ENCODE peak calls at places on chromosomes 3 and 15, in nine cellular contexts. One of them, this sample, is unnamed. For H3K4me1, the result is how much of the 10 kb centered on the place peaks cover.

GRCh38 chr3:147383617-147384016 is 22.7 kb downstream of the ZIC4 start:
- DNase-seq in left lung: no peak
- DNase-seq in IMR-90: no peak
- DNase-seq in A549: no peak
- DNase-seq in upper lobe of right lung: no peak
- DNase-seq in Caco-2: no peak
- DNase-seq in neuronal stem cell: no peak
- DNase-seq in ovary: no peak
- DNase-seq in transverse colon: no peak
- DNase-seq in this sample: no peak

GRCh38 chr3:72766866-72767265 is 81.4 kb downstream of the SHQ1 start:
- DNase-seq in IMR-90: no peak
- DNase-seq in left lung: no peak
- DNase-seq in neuronal stem cell: no peak
- DNase-seq in A549: no peak
- DNase-seq in ovary: no peak
- DNase-seq in upper lobe of right lung: no peak
- DNase-seq in transverse colon: no peak
- DNase-seq in Caco-2: no peak
- DNase-seq in this sample: no peak

GRCh38 chr15:85411992-85412538 is 31.7 kb downstream of the AKAP13 start:
- DNase-seq in upper lobe of right lung: no peak
- DNase-seq in neuronal stem cell: no peak
- DNase-seq in A549: no peak
- DNase-seq in left lung: no peak
- DNase-seq in ovary: no peak
- DNase-seq in IMR-90: peak
- DNase-seq in transverse colon: no peak
- DNase-seq in Caco-2: no peak
- DNase-seq in this sample: no peak

GRCh38 chr3:55485208-55485791 is 1.8 kb downstream of the WNT5A start:
- DNase-seq in upper lobe of right lung: peak
- DNase-seq in Caco-2: peak
- DNase-seq in ovary: peak
- DNase-seq in neuronal stem cell: peak
- DNase-seq in left lung: peak
- DNase-seq in IMR-90: peak
- DNase-seq in transverse colon: peak
- DNase-seq in A549: peak
- DNase-seq in this sample: no peak

GRCh38 chr3:64244011-64244942 is 19.0 kb upstream of the PRICKLE2 start:
- DNase-seq in ovary: no peak
- DNase-seq in left lung: no peak
- DNase-seq in A549: peak
- DNase-seq in IMR-90: no peak
- DNase-seq in Caco-2: peak
- DNase-seq in upper lobe of right lung: no peak
- DNase-seq in transverse colon: no peak
- DNase-seq in neuronal stem cell: no peak
- DNase-seq in this sample: no peak

GRCh38 chr15:68674975-68675374 is 96.2 kb downstream of the CORO2B start:
- DNase-seq in upper lobe of right lung: no peak
- DNase-seq in Caco-2: no peak
- DNase-seq in A549: no peak
- DNase-seq in left lung: no peak
- DNase-seq in ovary: no peak
- DNase-seq in IMR-90: peak
- DNase-seq in neuronal stem cell: no peak
- DNase-seq in transverse colon: no peak
- DNase-seq in this sample: no peak

GRCh38 chr3:129344540-129345220 is 66.0 kb downstream of the HMCES start:
- DNase-seq in upper lobe of right lung: no peak
- DNase-seq in transverse colon: no peak
- DNase-seq in IMR-90: no peak
- DNase-seq in ovary: no peak
- DNase-seq in A549: peak
- DNase-seq in Caco-2: peak
- DNase-seq in left lung: no peak
- DNase-seq in neuronal stem cell: no peak
- DNase-seq in this sample: peak

GRCh38 chr3:55690746-55691540 is 203.8 kb upstream of the WNT5A start:
- DNase-seq in left lung: peak
- DNase-seq in Caco-2: no peak
- DNase-seq in neuronal stem cell: peak
- DNase-seq in upper lobe of right lung: no peak
- DNase-seq in A549: no peak
- DNase-seq in transverse colon: no peak
- DNase-seq in ovary: no peak
- DNase-seq in IMR-90: no peak
- DNase-seq in this sample: peak

DNA sequence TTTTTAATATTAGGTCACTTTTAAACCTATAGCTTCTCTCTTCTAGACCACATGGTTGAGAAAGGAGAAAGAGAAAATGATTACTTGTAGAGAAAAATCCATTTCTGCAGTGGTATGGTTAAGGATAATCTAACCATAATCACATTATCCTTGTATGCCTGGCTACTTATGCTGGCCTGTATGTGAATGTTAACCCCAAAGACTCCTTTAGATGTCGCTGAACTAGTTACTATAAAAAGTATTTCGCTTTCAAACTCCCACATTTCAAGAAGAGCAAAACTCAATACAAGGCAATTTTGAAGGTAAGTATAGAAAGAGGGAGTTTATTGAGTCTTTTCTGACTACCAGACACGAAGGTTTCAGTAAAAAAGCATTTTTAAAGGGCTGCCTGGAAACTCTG is 2.2 kb downstream of the KCTD6 start:
- DNase-seq in left lung: no peak
- DNase-seq in A549: no peak
- DNase-seq in transverse colon: no peak
- DNase-seq in ovary: no peak
- DNase-seq in upper lobe of right lung: no peak
- DNase-seq in IMR-90: no peak
- DNase-seq in Caco-2: no peak
- DNase-seq in neuronal stem cell: no peak
- DNase-seq in this sample: no peak
- H3K4me3 ChIP-seq in left lung: no peak
- H3K4me3 ChIP-seq in A549: peak
- H3K4me3 ChIP-seq in transverse colon: no peak
- H3K4me3 ChIP-seq in ovary: no peak
- H3K4me3 ChIP-seq in upper lobe of right lung: no peak
- H3K4me3 ChIP-seq in IMR-90: no peak
- H3K4me3 ChIP-seq in Caco-2: no peak
- H3K4me3 ChIP-seq in neuronal stem cell: peak
- H3K4me3 ChIP-seq in this sample: no peak

GRCh38 chr3:171825222-171825828 is 15.0 kb upstream of the PLD1 start:
- DNase-seq in Caco-2: no peak
- DNase-seq in upper lobe of right lung: no peak
- DNase-seq in A549: no peak
- DNase-seq in neuronal stem cell: no peak
- DNase-seq in transverse colon: no peak
- DNase-seq in left lung: no peak
- DNase-seq in IMR-90: peak
- DNase-seq in ovary: no peak
- DNase-seq in this sample: no peak

GRCh38 chr3:171827385-171827784 is 15.8 kb upstream of the TMEM212 start:
- DNase-seq in left lung: no peak
- DNase-seq in IMR-90: no peak
- DNase-seq in transverse colon: no peak
- DNase-seq in Caco-2: no peak
- DNase-seq in ovary: no peak
- DNase-seq in upper lobe of right lung: no peak
- DNase-seq in neuronal stem cell: no peak
- DNase-seq in A549: no peak
- DNase-seq in this sample: no peak

GRCh38 chr3:171824076-171824475 is 13.8 kb upstream of the PLD1 start:
- DNase-seq in A549: no peak
- DNase-seq in transverse colon: no peak
- DNase-seq in Caco-2: no peak
- DNase-seq in neuronal stem cell: no peak
- DNase-seq in ovary: no peak
- DNase-seq in upper lobe of right lung: no peak
- DNase-seq in IMR-90: no peak
- DNase-seq in left lung: peak
- DNase-seq in this sample: no peak

GRCh38 chr3:171822707-171823106 is 12.4 kb upstream of the PLD1 start:
- DNase-seq in IMR-90: no peak
- DNase-seq in A549: no peak
- DNase-seq in Caco-2: no peak
- DNase-seq in left lung: no peak
- DNase-seq in upper lobe of right lung: no peak
- DNase-seq in ovary: no peak
- DNase-seq in transverse colon: no peak
- DNase-seq in neuronal stem cell: no peak
- DNase-seq in this sample: no peak

DNA sequence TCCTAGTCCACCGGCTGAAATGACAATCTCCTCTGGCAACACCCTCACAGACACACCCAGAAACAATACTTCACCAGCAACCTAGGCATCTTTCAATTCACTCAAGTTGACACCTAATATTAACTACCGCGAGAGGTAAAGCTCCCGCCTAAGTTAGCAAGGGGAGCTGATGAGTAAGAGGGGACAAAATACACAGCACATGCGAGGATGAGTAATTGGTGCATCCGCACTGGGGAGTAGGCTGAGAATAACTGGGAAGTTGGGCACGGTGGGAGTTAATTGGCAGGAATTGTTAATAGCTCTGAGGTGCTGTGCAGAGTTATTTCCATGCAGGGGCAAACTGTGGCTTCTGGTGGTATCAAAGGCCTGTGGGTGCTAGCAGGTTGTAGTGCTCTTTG is 14.5 kb upstream of the PLD1 start:
- DNase-seq in A549: peak
- DNase-seq in Caco-2: no peak
- DNase-seq in ovary: no peak
- DNase-seq in upper lobe of right lung: no peak
- DNase-seq in left lung: no peak
- DNase-seq in IMR-90: peak
- DNase-seq in neuronal stem cell: no peak
- DNase-seq in transverse colon: no peak
- DNase-seq in this sample: no peak
- H3K4me1 ChIP-seq in A549: half or more
- H3K4me1 ChIP-seq in Caco-2: under half
- H3K4me1 ChIP-seq in ovary: under half
- H3K4me1 ChIP-seq in upper lobe of right lung: under half
- H3K4me1 ChIP-seq in left lung: under half
- H3K4me1 ChIP-seq in IMR-90: under half
- H3K4me1 ChIP-seq in neuronal stem cell: under half
- H3K4me1 ChIP-seq in transverse colon: under half
- H3K4me1 ChIP-seq in this sample: under half

GRCh38 chr3:54086639-54087405 is 35.5 kb upstream of the CACNA2D3 start:
- DNase-seq in upper lobe of right lung: no peak
- DNase-seq in transverse colon: no peak
- DNase-seq in neuronal stem cell: no peak
- DNase-seq in Caco-2: no peak
- DNase-seq in A549: no peak
- DNase-seq in ovary: no peak
- DNase-seq in left lung: no peak
- DNase-seq in IMR-90: no peak
- DNase-seq in this sample: no peak

GRCh38 chr3:54083901-54084300 is 38.5 kb upstream of the CACNA2D3 start:
- DNase-seq in Caco-2: no peak
- DNase-seq in ovary: no peak
- DNase-seq in IMR-90: no peak
- DNase-seq in transverse colon: no peak
- DNase-seq in upper lobe of right lung: no peak
- DNase-seq in neuronal stem cell: no peak
- DNase-seq in left lung: no peak
- DNase-seq in A549: no peak
- DNase-seq in this sample: no peak

GRCh38 chr3:54087581-54088410 is 34.6 kb upstream of the CACNA2D3 start:
- DNase-seq in left lung: no peak
- DNase-seq in ovary: no peak
- DNase-seq in IMR-90: no peak
- DNase-seq in upper lobe of right lung: peak
- DNase-seq in neuronal stem cell: no peak
- DNase-seq in A549: no peak
- DNase-seq in transverse colon: no peak
- DNase-seq in Caco-2: no peak
- DNase-seq in this sample: no peak

DNA sequence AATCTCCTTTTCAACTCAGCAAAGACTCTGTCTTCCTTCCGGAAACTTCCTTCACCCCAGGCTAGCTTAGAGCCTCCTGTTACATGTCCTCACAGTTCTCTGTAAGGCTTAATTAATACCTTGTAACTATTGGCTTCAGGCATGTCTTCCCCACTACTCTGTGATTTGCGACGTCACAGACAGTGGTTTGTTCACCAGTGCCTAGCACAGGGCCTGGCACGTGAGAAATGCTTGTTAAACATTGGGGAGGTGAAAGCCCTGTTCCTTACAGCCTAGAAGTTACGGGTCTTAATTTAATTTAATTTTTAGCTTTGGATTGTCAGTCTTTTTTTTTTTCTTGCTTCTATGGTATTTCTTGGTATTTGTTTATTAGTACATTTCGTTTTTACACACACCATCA is 36.4 kb upstream of the CACNA2D3 start:
- DNase-seq in upper lobe of right lung: no peak
- DNase-seq in ovary: no peak
- DNase-seq in left lung: no peak
- DNase-seq in A549: no peak
- DNase-seq in IMR-90: no peak
- DNase-seq in neuronal stem cell: no peak
- DNase-seq in transverse colon: no peak
- DNase-seq in Caco-2: no peak
- DNase-seq in this sample: no peak
- H3K4me3 ChIP-seq in upper lobe of right lung: no peak
- H3K4me3 ChIP-seq in ovary: no peak
- H3K4me3 ChIP-seq in left lung: no peak
- H3K4me3 ChIP-seq in A549: no peak
- H3K4me3 ChIP-seq in IMR-90: no peak
- H3K4me3 ChIP-seq in neuronal stem cell: no peak
- H3K4me3 ChIP-seq in transverse colon: no peak
- H3K4me3 ChIP-seq in Caco-2: no peak
- H3K4me3 ChIP-seq in this sample: no peak

GRCh38 chr3:197589545-197589944 is 33.8 kb upstream of the BDH1 start:
- DNase-seq in neuronal stem cell: no peak
- DNase-seq in IMR-90: no peak
- DNase-seq in A549: no peak
- DNase-seq in left lung: no peak
- DNase-seq in upper lobe of right lung: no peak
- DNase-seq in ovary: no peak
- DNase-seq in Caco-2: no peak
- DNase-seq in transverse colon: no peak
- DNase-seq in this sample: no peak

GRCh38 chr3:197590313-197590962 is 34.7 kb upstream of the BDH1 start:
- DNase-seq in IMR-90: no peak
- DNase-seq in neuronal stem cell: no peak
- DNase-seq in left lung: no peak
- DNase-seq in Caco-2: peak
- DNase-seq in ovary: no peak
- DNase-seq in transverse colon: peak
- DNase-seq in A549: no peak
- DNase-seq in upper lobe of right lung: no peak
- DNase-seq in this sample: no peak

GRCh38 chr3:197584733-197585132 is 29.0 kb upstream of the BDH1 start:
- DNase-seq in Caco-2: no peak
- DNase-seq in transverse colon: no peak
- DNase-seq in ovary: no peak
- DNase-seq in neuronal stem cell: no peak
- DNase-seq in left lung: no peak
- DNase-seq in upper lobe of right lung: no peak
- DNase-seq in IMR-90: no peak
- DNase-seq in A549: no peak
- DNase-seq in this sample: no peak

GRCh38 chr3:197583371-197583770 is 27.6 kb upstream of the BDH1 start:
- DNase-seq in neuronal stem cell: no peak
- DNase-seq in ovary: no peak
- DNase-seq in left lung: no peak
- DNase-seq in transverse colon: no peak
- DNase-seq in Caco-2: no peak
- DNase-seq in IMR-90: no peak
- DNase-seq in upper lobe of right lung: no peak
- DNase-seq in A549: no peak
- DNase-seq in this sample: no peak

GRCh38 chr3:197586181-197586580 is 30.4 kb upstream of the BDH1 start:
- DNase-seq in A549: no peak
- DNase-seq in Caco-2: no peak
- DNase-seq in neuronal stem cell: no peak
- DNase-seq in IMR-90: no peak
- DNase-seq in transverse colon: no peak
- DNase-seq in left lung: no peak
- DNase-seq in upper lobe of right lung: no peak
- DNase-seq in ovary: no peak
- DNase-seq in this sample: no peak
- H3K4me1 ChIP-seq in A549: under half
- H3K4me1 ChIP-seq in Caco-2: under half
- H3K4me1 ChIP-seq in neuronal stem cell: under half
- H3K4me1 ChIP-seq in IMR-90: under half
- H3K4me1 ChIP-seq in transverse colon: under half
- H3K4me1 ChIP-seq in left lung: under half
- H3K4me1 ChIP-seq in upper lobe of right lung: under half
- H3K4me1 ChIP-seq in ovary: under half
- H3K4me1 ChIP-seq in this sample: under half